ENCODE peak calls at places on chromosome 15, in five cellular contexts. One of them, this sample, is unnamed.

GRCh38 chr15:26894181-26894580 is 27.3 kb downstream of the GABRA5 start:
- DNase-seq in NCI-H1105: no peak
- DNase-seq in amniotic stem cell: no peak
- DNase-seq in T-helper 9 cell: no peak
- DNase-seq in SK-N-SH: no peak
- DNase-seq in this sample: no peak

GRCh38 chr15:87591521-87591920 is 665.0 kb downstream of the NTRK3 start:
- DNase-seq in NCI-H1105: no peak
- DNase-seq in amniotic stem cell: no peak
- DNase-seq in T-helper 9 cell: no peak
- DNase-seq in SK-N-SH: no peak
- DNase-seq in this sample: no peak

GRCh38 chr15:28884151-28884940 is 1.4 kb upstream of the APBA2 start:
- DNase-seq in NCI-H1105: no peak
- DNase-seq in amniotic stem cell: no peak
- DNase-seq in T-helper 9 cell: no peak
- DNase-seq in SK-N-SH: no peak
- DNase-seq in this sample: no peak

GRCh38 chr15:29456964-29457363 is 187.3 kb upstream of the NSMCE3 start:
- DNase-seq in NCI-H1105: no peak
- DNase-seq in amniotic stem cell: no peak
- DNase-seq in T-helper 9 cell: no peak
- DNase-seq in SK-N-SH: no peak
- DNase-seq in this sample: no peak

GRCh38 chr15:68641376-68641775 is 62.6 kb downstream of the CORO2B start:
- DNase-seq in NCI-H1105: no peak
- DNase-seq in amniotic stem cell: no peak
- DNase-seq in T-helper 9 cell: no peak
- DNase-seq in SK-N-SH: no peak
- DNase-seq in this sample: no peak

GRCh38 chr15:101407966-101408775 is 81.3 kb downstream of the PCSK6 start:
- DNase-seq in NCI-H1105: no peak
- DNase-seq in amniotic stem cell: no peak
- DNase-seq in T-helper 9 cell: no peak
- DNase-seq in SK-N-SH: no peak
- DNase-seq in this sample: no peak

GRCh38 chr15:38612159-38612863 is 47.7 kb upstream of the RASGRP1 start:
- DNase-seq in NCI-H1105: no peak
- DNase-seq in amniotic stem cell: no peak
- DNase-seq in T-helper 9 cell: no peak
- DNase-seq in SK-N-SH: no peak
- DNase-seq in this sample: no peak

GRCh38 chr15:92418864-92419263 is 25.2 kb downstream of the ST8SIA2 start:
- DNase-seq in NCI-H1105: no peak
- DNase-seq in amniotic stem cell: no peak
- DNase-seq in T-helper 9 cell: no peak
- DNase-seq in SK-N-SH: no peak
- DNase-seq in this sample: no peak

GRCh38 chr15:70327328-70328136 is 229.8 kb upstream of the TLE3 start:
- DNase-seq in NCI-H1105: no peak
- DNase-seq in amniotic stem cell: no peak
- DNase-seq in T-helper 9 cell: no peak
- DNase-seq in SK-N-SH: no peak
- DNase-seq in this sample: no peak

GRCh38 chr15:50084932-50085331 is 34.1 kb downstream of the ATP8B4 start:
- DNase-seq in NCI-H1105: no peak
- DNase-seq in amniotic stem cell: no peak
- DNase-seq in T-helper 9 cell: no peak
- DNase-seq in SK-N-SH: no peak
- DNase-seq in this sample: no peak

GRCh38 chr15:77024273-77025065 is 29.5 kb downstream of the PSTPIP1 start:
- DNase-seq in NCI-H1105: peak
- DNase-seq in amniotic stem cell: peak
- DNase-seq in T-helper 9 cell: peak
- DNase-seq in SK-N-SH: peak
- DNase-seq in this sample: peak

This sample was measured in CD4-positive, alpha-beta T cell.